ENCODE peak calls at places on chromosomes 5 and 9, in eight cellular contexts. U is CD8-positive, alpha-beta T cell; G is HFF-Myc; R is MM.1S; H is lung; E is spleen; Q is AG04450; Y is GM23338. D is an unnamed sample.

GRCh38 chr9:136011703-136012496 is 50.7 kb upstream of the UBAC1 start:
- DNase-seq in U (no peak), G (no peak), R (no peak), H (peak; percentile 63), E (peak; percentile 87), Q (no peak), Y (no peak), D (peak; percentile 72)

GRCh38 chr9:17315341-17315740 is 180.5 kb downstream of the CNTLN start:
- DNase-seq in U (no peak), G (no peak), R (no peak), H (no peak), E (no peak), Q (no peak), Y (no peak), D (no peak)

GRCh38 chr9:15136646-15137045 is 170.4 kb downstream of the TTC39B start:
- DNase-seq in U (no peak), G (no peak), R (peak; percentile 7), H (no peak), E (no peak), Q (no peak), Y (peak; percentile 47), D (no peak)

GRCh38 chr9:25427290-25427689 is 251.0 kb downstream of the TUSC1 start:
- DNase-seq in U (no peak), G (no peak), R (no peak), H (no peak), E (peak; percentile 44), Q (no peak), Y (no peak), D (no peak)

GRCh38 chr9:122307925-122308324 is 43.2 kb downstream of the MRRF start:
- DNase-seq in U (no peak), G (no peak), R (no peak), H (no peak), E (no peak), Q (no peak), Y (no peak), D (no peak)

GRCh38 chr5:56530031-56530430 is 285.3 kb upstream of the MAP3K1 start:
- DNase-seq in U (no peak), G (no peak), R (no peak), H (no peak), E (no peak), Q (no peak), Y (no peak), D (no peak)

GRCh38 chr5:159850192-159850573 is 66.1 kb upstream of the ADRA1B start:
- DNase-seq in U (no peak), G (no peak), R (no peak), H (no peak), E (no peak), Q (peak; percentile 29), Y (peak; percentile 27), D (no peak)

GRCh38 chr9:136143215-136144001 is 24.7 kb upstream of the TMEM250 start:
- DNase-seq in U (no peak), G (no peak), R (peak; percentile 21), H (no peak), E (no peak), Q (no peak), Y (peak; percentile 86), D (no peak)

GRCh38 chr9:128099932-128100491 is 27.5 kb downstream of the PTGES2 start:
- DNase-seq in U (no peak), G (no peak), R (no peak), H (no peak), E (peak; percentile 70), Q (no peak), Y (no peak), D (no peak)

GRCh38 chr9:38025166-38025565 is 43.9 kb downstream of the SHB start:
- DNase-seq in U (no peak), G (no peak), R (no peak), H (no peak), E (no peak), Q (no peak), Y (peak; percentile 48), D (no peak)

GRCh38 chr9:28032178-28032532 is 458.9 kb upstream of the C9orf72 start:
- DNase-seq in U (no peak), G (no peak), R (no peak), H (no peak), E (no peak), Q (no peak), Y (no peak), D (peak; percentile 12)

GRCh38 chr5:23675456-23675855 is 168.0 kb downstream of the PRDM9 start:
- DNase-seq in U (no peak), G (no peak), R (peak; percentile 19), H (no peak), E (no peak), Q (no peak), Y (no peak), D (no peak)

GRCh38 chr5:131268758-131269370 is 5.0 kb downstream of the CDC42SE2 start:
- DNase-seq in U (no peak), G (no peak), R (no peak), H (no peak), E (no peak), Q (no peak), Y (no peak), D (peak; percentile 61)
- H3K4me3 ChIP-seq in U (peak overlapping the region; percentile 18), G (no peak overlapping the region), R (no peak overlapping the region), H (no peak overlapping the region), E (no peak overlapping the region), Q (no peak overlapping the region), Y (no peak overlapping the region), D (no peak overlapping the region)

GRCh38 chr5:112691341-112691685 is 46.4 kb upstream of the APC start:
- DNase-seq in U (no peak), G (no peak), R (no peak), H (no peak), E (no peak), Q (no peak), Y (no peak), D (no peak)
- TF ChIP-seq CTCF in U (no peak), G (no peak), R (no peak), H (no peak), E (no peak), Q (no peak), Y (no peak), D (no peak)

GRCh38 chr5:1886634-1887399 is 4.1 kb upstream of the IRX4 start:
- DNase-seq in U (no peak), G (no peak), R (no peak), H (no peak), E (peak; percentile 47), Q (no peak), Y (no peak), D (no peak)
- H3K4me3 ChIP-seq in U (no peak overlapping the region), G (no peak overlapping the region), R (no peak overlapping the region), H (no peak overlapping the region), E (no peak overlapping the region), Q (no peak overlapping the region), Y (peak overlapping the region; percentile 64), D (no peak overlapping the region)

GRCh38 chr5:84379749-84380148 is 4.9 kb downstream of the EDIL3 start:
- DNase-seq in U (no peak), G (no peak), R (no peak), H (no peak), E (no peak), Q (no peak), Y (no peak), D (no peak)
- TF ChIP-seq CTCF in U (no peak), G (no peak), R (no peak), H (no peak), E (no peak), Q (peak; percentile 37), Y (peak; percentile 32), D (peak; percentile 35)

GRCh38 chr5:178126556-178126955 is 4.3 kb upstream of the RMND5B start:
- DNase-seq in U (no peak), G (no peak), R (no peak), H (no peak), E (no peak), Q (no peak), Y (peak; percentile 99), D (no peak)

GRCh38 chr5:178131446-178131996 is 707 bp downstream of the RMND5B start:
- DNase-seq in U (no peak), G (no peak), R (no peak), H (no peak), E (no peak), Q (no peak), Y (peak; percentile 30), D (no peak)

GRCh38 chr5:178125253-178125916 is 5.4 kb upstream of the RMND5B start:
- DNase-seq in U (no peak), G (no peak), R (no peak), H (no peak), E (no peak), Q (no peak), Y (peak; percentile 37), D (no peak)

GRCh38 chr5:178129296-178129695 is 1.5 kb upstream of the RMND5B start:
- DNase-seq in U (no peak), G (no peak), R (no peak), H (no peak), E (no peak), Q (no peak), Y (no peak), D (no peak)

GRCh38 chr5:178130576-178131445 is at the start of gene RMND5B:
- DNase-seq in U (peak; percentile 87), G (no peak), R (peak; percentile 91), H (peak; percentile 84), E (peak; percentile 96), Q (peak; percentile 21), Y (peak; percentile 89), D (peak; percentile 18)
- H3K4me3 ChIP-seq in U (peak within 1 kb of the TSS; percentile 85), G (peak within 1 kb of the TSS; percentile 72), R (peak within 1 kb of the TSS; percentile 90), H (peak within 1 kb of the TSS; percentile 96), E (peak within 1 kb of the TSS; percentile 88), Q (peak within 1 kb of the TSS; percentile 75), Y (peak within 1 kb of the TSS; percentile 91), D (peak within 1 kb of the TSS; percentile 80)

DNA sequence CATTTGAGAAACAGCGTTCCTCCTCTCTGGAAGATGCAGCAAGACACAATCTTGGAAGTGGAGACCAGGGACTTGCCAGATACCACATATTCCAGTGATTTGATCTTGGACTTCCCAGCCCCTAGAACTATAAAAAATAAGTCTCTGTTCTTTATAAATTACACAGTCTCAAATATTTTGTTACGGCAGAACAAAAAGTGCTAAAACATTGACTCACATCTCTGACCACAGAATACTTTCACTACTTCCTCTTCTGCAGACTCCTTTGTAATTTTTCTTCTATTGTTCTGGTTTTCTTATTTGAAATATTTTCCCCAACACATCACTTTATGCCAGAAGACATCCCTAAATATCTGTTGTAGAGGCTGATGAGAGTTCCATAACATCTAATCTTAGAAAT is 706.1 kb upstream of the CDH18 start:
- DNase-seq in U (no peak), G (no peak), R (no peak), H (no peak), E (no peak), Q (no peak), Y (no peak), D (no peak)
- TF ChIP-seq CTCF in U (no peak), G (no peak), R (no peak), H (no peak), E (no peak), Q (no peak), Y (no peak), D (no peak)

GRCh38 chr5:181207960-181208253 is 2.9 kb upstream of the TRIM7 start:
- DNase-seq in U (no peak), G (no peak), R (no peak), H (no peak), E (no peak), Q (no peak), Y (no peak), D (no peak)
- H3K4me3 ChIP-seq in U (no peak overlapping the region), G (no peak overlapping the region), R (peak overlapping the region; percentile 78), H (no peak overlapping the region), E (peak overlapping the region; percentile 71), Q (no peak overlapping the region), Y (no peak overlapping the region), D (no peak overlapping the region)

GRCh38 chr9:118034701-118035100 is 330.5 kb downstream of the TLR4 start:
- DNase-seq in U (no peak), G (no peak), R (no peak), H (no peak), E (no peak), Q (no peak), Y (no peak), D (no peak)

GRCh38 chr9:118038713-118039112 is 334.5 kb downstream of the TLR4 start:
- DNase-seq in U (no peak), G (no peak), R (no peak), H (no peak), E (no peak), Q (no peak), Y (peak; percentile 26), D (no peak)
- TF ChIP-seq CTCF in U (no peak), G (no peak), R (no peak), H (no peak), E (no peak), Q (no peak), Y (no peak), D (no peak)

D was measured in retinal pigment epithelial cell.